ENCODE peak calls at places on chromosomes 1 and 21, in ten cellular contexts. T is osteocyte, Y is GM23338, U is AG09319, A is B cell, G is foreskin keratinocyte, R is left lung, O is omental fat pad, S is MCF 10A, D is GM10248. Z is an unnamed sample.

GRCh38 chr1:167294528-167294927 is 73.8 kb downstream of the POU2F1 start:
- DNase-seq in A (no peak), U (no peak), D (no peak), R (no peak), S (peak), O (no peak), Y (no peak), T (no peak), G (peak), Z (no peak)

GRCh38 chr1:241086686-241087085 is 270.3 kb downstream of the RGS7 start:
- DNase-seq in R (no peak), G (no peak), Y (no peak), T (no peak), D (no peak), A (no peak), U (no peak), O (no peak), S (no peak), Z (no peak)

GRCh38 chr1:39782103-39782502 is 6.6 kb downstream of the BMP8B start:
- DNase-seq in A (no peak), Y (no peak), D (no peak), U (no peak), R (no peak), T (no peak), O (no peak), S (no peak), G (no peak), Z (no peak)

GRCh38 chr1:223257856-223258255 is 106.1 kb downstream of the SUSD4 start:
- DNase-seq in G (no peak), Y (no peak), T (peak), A (no peak), S (no peak), U (no peak), D (no peak), O (no peak), R (no peak), Z (no peak)

GRCh38 chr1:66350001-66350547 is 183.9 kb upstream of the SGIP1 start:
- DNase-seq in Y (peak), D (no peak), U (no peak), G (no peak), T (no peak), O (no peak), S (no peak), R (no peak), A (peak), Z (no peak)

GRCh38 chr1:165841582-165842362 is 14.4 kb downstream of the UCK2 start:
- DNase-seq in S (peak), O (no peak), G (peak), D (no peak), Y (no peak), U (no peak), T (no peak), R (no peak), A (no peak), Z (no peak)

GRCh38 chr1:32179193-32179442 is 357 bp upstream of the TXLNA start:
- DNase-seq in U (no peak), O (no peak), G (no peak), D (no peak), S (no peak), R (no peak), Y (no peak), A (no peak), T (no peak), Z (no peak)

GRCh38 chr1:223670458-223671159 is 5.1 kb upstream of the CAPN8 start:
- DNase-seq in D (no peak), T (no peak), Y (peak), G (peak), A (no peak), U (no peak), R (no peak), S (peak), O (no peak), Z (no peak)

GRCh38 chr1:239682945-239683344 is 296.6 kb downstream of the CHRM3 start:
- DNase-seq in A (no peak), U (no peak), Y (no peak), O (no peak), D (no peak), R (no peak), G (no peak), T (no peak), S (no peak), Z (no peak)

GRCh38 chr1:228903573-228904122 is 168.4 kb downstream of the RHOU start:
- DNase-seq in A (no peak), R (no peak), O (no peak), S (no peak), T (peak), Y (no peak), U (no peak), G (no peak), D (no peak), Z (no peak)

GRCh38 chr21:43027846-43028731 is 47.5 kb downstream of the CBS start:
- DNase-seq in S (no peak), Y (no peak), G (no peak), A (no peak), D (no peak), T (no peak), O (no peak), U (no peak), R (no peak), Z (no peak)

GRCh38 chr1:212611000-212611636 is 2.6 kb downstream of the ATF3 start:
- DNase-seq in U (no peak), S (no peak), A (no peak), D (no peak), G (peak), O (no peak), R (no peak), T (no peak), Y (no peak), Z (no peak)

GRCh38 chr1:212610575-212610967 is 2.0 kb downstream of the ATF3 start:
- DNase-seq in G (peak), D (no peak), O (no peak), S (no peak), A (no peak), Y (no peak), U (no peak), T (no peak), R (no peak), Z (no peak)

GRCh38 chr1:212608956-212609700 is 567 bp downstream of the ATF3 start:
- DNase-seq in U (no peak), O (no peak), G (peak), D (peak), T (peak), A (peak), S (peak), R (peak), Y (peak), Z (peak)

GRCh38 chr1:212608209-212608955 is at the start of gene ATF3:
- DNase-seq in G (peak), R (peak), A (peak), U (peak), O (peak), S (peak), Y (peak), T (peak), D (peak), Z (peak)

GRCh38 chr1:212609701-212610574 is 1.4 kb downstream of the ATF3 start:
- DNase-seq in O (no peak), U (no peak), R (no peak), A (no peak), Y (no peak), S (no peak), T (no peak), D (no peak), G (peak), Z (no peak)
- TF ChIP-seq CTCF in O (no peak), U (no peak), R (no peak), A (no peak), Y (no peak), S (no peak), T (no peak), D (no peak), G (no peak), Z (no peak)

DNA sequence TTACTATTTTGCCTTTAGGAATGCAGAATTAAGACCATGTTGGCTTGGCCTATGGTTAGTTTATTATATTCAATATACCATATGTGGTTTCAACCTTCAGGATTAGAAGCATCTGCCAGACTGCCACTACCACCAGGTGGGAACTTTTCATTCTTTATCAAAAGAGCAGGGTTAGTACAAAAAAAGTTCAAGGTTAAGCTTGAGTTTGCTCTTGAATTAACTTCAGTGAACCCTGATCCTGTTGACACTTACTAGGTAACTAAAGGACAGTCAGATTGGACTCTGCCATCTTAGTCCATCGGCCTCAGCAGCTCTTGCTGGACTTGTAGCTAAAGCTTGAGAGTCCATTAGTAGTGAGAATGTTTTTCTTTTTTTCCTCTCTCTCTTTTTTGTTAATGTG is 22.1 kb downstream of the CLIC4 start:
- DNase-seq in D (no peak), S (no peak), G (no peak), A (no peak), U (no peak), O (no peak), R (no peak), Y (no peak), T (no peak), Z (no peak)
- TF ChIP-seq CTCF in D (no peak), S (no peak), G (no peak), A (no peak), U (no peak), O (no peak), R (no peak), Y (no peak), T (no peak), Z (no peak)

GRCh38 chr1:58089898-58090535 is 456.5 kb downstream of the OMA1 start:
- DNase-seq in T (no peak), A (no peak), R (no peak), D (no peak), S (no peak), U (no peak), Y (no peak), G (no peak), O (no peak), Z (no peak)

GRCh38 chr1:58090640-58091039 is 455.9 kb downstream of the OMA1 start:
- DNase-seq in O (no peak), Y (no peak), A (no peak), R (no peak), S (no peak), D (no peak), G (no peak), U (no peak), T (no peak), Z (no peak)

GRCh38 chr1:58095183-58095582 is 451.3 kb downstream of the OMA1 start:
- DNase-seq in G (no peak), Y (peak), R (no peak), U (no peak), T (no peak), O (no peak), S (no peak), D (no peak), A (no peak), Z (no peak)
- TF ChIP-seq CTCF in G (no peak), Y (peak), R (no peak), U (no peak), T (no peak), O (no peak), S (no peak), D (no peak), A (no peak), Z (no peak)

GRCh38 chr1:172002725-172003345 is 161.5 kb downstream of the DNM3 start:
- DNase-seq in A (peak), T (no peak), U (peak), Y (peak), R (no peak), O (no peak), S (peak), G (peak), D (peak), Z (no peak)
- TF ChIP-seq CTCF in A (peak), T (peak), U (peak), Y (peak), R (peak), O (no peak), S (peak), G (peak), D (peak), Z (peak)

DNA sequence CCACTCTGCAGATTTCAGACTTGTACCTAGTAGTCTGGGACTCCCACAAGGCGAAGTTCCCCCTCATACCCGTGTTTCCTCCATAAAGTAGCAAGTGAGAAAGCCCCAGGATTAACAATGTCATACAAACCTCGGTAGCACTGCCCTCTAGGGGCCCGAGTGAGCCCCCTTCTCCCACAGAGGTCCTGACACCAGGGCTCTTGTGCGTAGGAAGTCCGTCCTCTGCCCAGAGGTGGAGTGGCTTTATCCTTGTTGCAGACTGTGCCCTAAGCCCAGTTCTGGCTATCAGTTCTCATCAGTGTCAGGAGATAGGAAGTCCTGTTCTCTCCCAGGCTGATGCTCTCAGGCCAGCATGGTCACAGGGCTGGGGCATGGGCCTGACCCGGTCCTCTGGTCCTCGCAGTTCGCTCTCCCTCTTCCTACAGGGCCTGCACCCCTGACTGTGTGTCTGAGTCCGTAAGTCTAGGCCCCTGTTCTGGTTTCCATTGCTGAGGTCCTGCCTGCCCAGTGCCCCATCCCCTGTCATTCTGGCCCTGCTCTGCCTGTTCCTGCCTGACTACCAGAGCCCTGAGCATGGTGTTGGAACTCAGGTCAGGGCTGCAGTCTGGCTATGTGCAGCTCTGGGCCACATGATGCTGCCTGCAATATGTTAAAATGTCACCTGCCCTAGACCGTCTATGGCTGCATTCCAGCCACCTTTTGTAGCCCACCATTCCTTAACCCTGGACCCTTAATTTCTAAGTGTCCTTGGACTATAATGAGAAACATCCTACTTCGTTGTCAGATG is 285.6 kb downstream of the ASTN1 start:
- DNase-seq in O (no peak), T (no peak), A (no peak), D (no peak), U (no peak), R (no peak), Y (peak), S (no peak), G (no peak), Z (no peak)
- TF ChIP-seq CTCF in O (no peak), T (no peak), A (no peak), D (no peak), U (no peak), R (no peak), Y (peak), S (no peak), G (peak), Z (no peak)

DNA sequence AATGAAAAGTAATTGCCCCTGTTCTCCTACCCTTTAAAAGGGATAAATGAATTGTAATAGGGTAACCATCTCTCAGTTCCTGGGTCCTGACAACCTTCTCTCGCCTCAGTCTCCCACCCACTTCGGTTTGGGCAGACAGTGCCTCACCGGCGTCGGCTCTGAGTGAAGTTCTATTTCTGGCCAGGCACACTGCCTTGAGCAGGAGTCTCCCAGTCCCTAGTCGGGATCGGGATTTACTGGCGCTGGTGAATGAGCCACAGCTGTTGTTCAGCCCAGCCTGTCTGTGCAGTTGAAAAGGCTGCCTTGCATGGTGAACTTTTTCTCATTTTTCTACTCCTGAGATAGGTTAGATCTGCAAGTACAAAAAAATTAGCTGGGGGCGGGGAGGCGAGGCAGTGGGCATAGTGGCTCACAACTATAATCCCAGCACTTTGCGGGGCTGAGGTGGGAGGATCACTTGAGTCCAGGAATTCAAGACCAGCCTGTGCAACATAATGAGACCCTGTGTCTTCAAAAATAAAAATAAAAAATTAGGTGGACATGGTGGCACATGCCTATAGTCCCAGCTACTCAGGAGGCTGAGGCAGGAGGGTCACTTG is 7.4 kb downstream of the PLEKHM2 start:
- DNase-seq in Y (no peak), T (no peak), U (no peak), D (no peak), O (no peak), A (no peak), G (no peak), S (no peak), R (no peak), Z (no peak)
- TF ChIP-seq CTCF in Y (no peak), T (no peak), U (no peak), D (no peak), O (no peak), A (no peak), G (no peak), S (no peak), R (no peak), Z (no peak)

GRCh38 chr21:44300262-44300959 is 558 bp downstream of the PFKL start:
- DNase-seq in T (no peak), Y (peak), O (no peak), A (peak), G (peak), S (peak), U (no peak), R (peak), D (peak), Z (no peak)
- TF ChIP-seq CTCF in T (no peak), Y (no peak), O (no peak), A (no peak), G (no peak), S (no peak), U (no peak), R (no peak), D (no peak), Z (no peak)

GRCh38 chr1:215793210-215793609 is 226.1 kb downstream of the KCTD3 start:
- DNase-seq in Y (peak), U (peak), D (no peak), O (no peak), G (peak), S (peak), R (no peak), A (no peak), T (no peak), Z (no peak)
- TF ChIP-seq CTCF in Y (peak), U (peak), D (peak), O (no peak), G (peak), S (peak), R (no peak), A (no peak), T (peak), Z (peak)

Z was measured in D721Med.